ENCODE peak calls at places on chromosomes 13 and 19, in seven cellular contexts. B is neuronal stem cell, J is mesendoderm, Y is mesenchymal stem cell, O is H9, H is IMR-90, P is H1. Q is an unnamed sample.

GRCh38 chr13:74325106-74325505 is 190.9 kb upstream of the KLF12 start:
- DNase-seq in B (no peak), J (no peak), Y (peak), O (no peak), H (peak), P (no peak), Q (no peak)

GRCh38 chr19:18057557-18057956 is 29.2 kb downstream of the IL12RB1 start:
- DNase-seq in B (no peak), J (no peak), Y (peak), O (no peak), H (no peak), P (no peak), Q (no peak)

GRCh38 chr19:374183-374885 is 29.7 kb upstream of the MIER2 start:
- DNase-seq in B (no peak), J (no peak), Y (no peak), O (no peak), H (no peak), P (no peak), Q (no peak)

GRCh38 chr13:25973085-25973484 is 78.7 kb downstream of the SHISA2 start:
- DNase-seq in B (no peak), J (peak), Y (no peak), O (no peak), H (no peak), P (no peak), Q (no peak)

GRCh38 chr13:27919934-27920676 is at the start of gene PDX1:
- DNase-seq in B (peak), J (peak), Y (no peak), O (peak), H (no peak), P (no peak), Q (no peak)

GRCh38 chr13:85170372-85170771 is 628.8 kb downstream of the SLITRK6 start:
- DNase-seq in B (no peak), J (no peak), Y (no peak), O (no peak), H (no peak), P (no peak), Q (no peak)

GRCh38 chr19:44021221-44021620 is 4.0 kb upstream of the ZNF222 start:
- DNase-seq in B (no peak), J (no peak), Y (no peak), O (no peak), H (no peak), P (no peak), Q (no peak)

GRCh38 chr19:13189600-13189999 is 39.4 kb downstream of the IER2 start:
- DNase-seq in B (no peak), J (peak), Y (no peak), O (no peak), H (no peak), P (no peak), Q (peak)

GRCh38 chr13:44764334-44764733 is 188.2 kb upstream of the TSC22D1 start:
- DNase-seq in B (no peak), J (no peak), Y (no peak), O (no peak), H (no peak), P (no peak), Q (no peak)

GRCh38 chr13:29507356-29507755 is 88.1 kb downstream of the SLC7A1 start:
- DNase-seq in B (no peak), J (no peak), Y (no peak), O (no peak), H (no peak), P (no peak), Q (no peak)

GRCh38 chr19:5480427-5480836 is 25.2 kb downstream of the ZNRF4 start:
- DNase-seq in B (no peak), J (peak), Y (peak), O (peak), H (no peak), P (peak), Q (peak)

GRCh38 chr13:49063526-49063925 is 87.8 kb downstream of the FNDC3A start:
- DNase-seq in B (no peak), J (peak), Y (no peak), O (no peak), H (no peak), P (no peak), Q (peak)

GRCh38 chr13:42876810-42877550 is 95.6 kb downstream of the FAM216B start:
- DNase-seq in B (no peak), J (peak), Y (peak), O (no peak), H (peak), P (no peak), Q (peak)

GRCh38 chr19:47351545-47351944 is 2.4 kb downstream of the DHX34 start:
- DNase-seq in B (no peak), J (peak), Y (peak), O (peak), H (peak), P (no peak), Q (no peak)

GRCh38 chr19:54480048-54480447 is 7.0 kb upstream of the CDC42EP5 start:
- DNase-seq in B (no peak), J (no peak), Y (no peak), O (no peak), H (no peak), P (no peak), Q (no peak)

GRCh38 chr19:47430041-47430802 is 10.9 kb upstream of the MEIS3 start:
- DNase-seq in B (no peak), J (peak), Y (peak), O (peak), H (peak), P (no peak), Q (peak)

GRCh38 chr13:83184819-83185218 is 697.5 kb downstream of the SLITRK1 start:
- DNase-seq in B (no peak), J (no peak), Y (peak), O (no peak), H (peak), P (no peak), Q (no peak)

GRCh38 chr19:55258476-55258827 is 365 bp downstream of the PPP6R1 start:
- DNase-seq in B (no peak), J (no peak), Y (peak), O (no peak), H (no peak), P (no peak), Q (no peak)

GRCh38 chr13:40136896-40137295 is 481.4 kb downstream of the COG6 start:
- DNase-seq in B (no peak), J (no peak), Y (peak), O (no peak), H (no peak), P (no peak), Q (no peak)

GRCh38 chr19:56348289-56348877 is 33.7 kb upstream of the ZSCAN5A start:
- DNase-seq in B (no peak), J (peak), Y (peak), O (no peak), H (no peak), P (no peak), Q (peak)

GRCh38 chr13:99228737-99229691 is 28.4 kb downstream of the UBAC2 start:
- DNase-seq in B (no peak), J (no peak), Y (peak), O (no peak), H (peak), P (no peak), Q (peak)

GRCh38 chr19:4970558-4971423 is 1.9 kb downstream of the KDM4B start:
- DNase-seq in B (peak), J (peak), Y (peak), O (no peak), H (no peak), P (no peak), Q (peak)

GRCh38 chr19:34254552-34255432 is at the start of gene GARRE1:
- DNase-seq in B (peak), J (peak), Y (no peak), O (peak), H (peak), P (no peak), Q (peak)

GRCh38 chr13:36323951-36324566 is 22.1 kb downstream of the SPART start:
- DNase-seq in B (no peak), J (peak), Y (peak), O (no peak), H (peak), P (no peak), Q (peak)

DNA sequence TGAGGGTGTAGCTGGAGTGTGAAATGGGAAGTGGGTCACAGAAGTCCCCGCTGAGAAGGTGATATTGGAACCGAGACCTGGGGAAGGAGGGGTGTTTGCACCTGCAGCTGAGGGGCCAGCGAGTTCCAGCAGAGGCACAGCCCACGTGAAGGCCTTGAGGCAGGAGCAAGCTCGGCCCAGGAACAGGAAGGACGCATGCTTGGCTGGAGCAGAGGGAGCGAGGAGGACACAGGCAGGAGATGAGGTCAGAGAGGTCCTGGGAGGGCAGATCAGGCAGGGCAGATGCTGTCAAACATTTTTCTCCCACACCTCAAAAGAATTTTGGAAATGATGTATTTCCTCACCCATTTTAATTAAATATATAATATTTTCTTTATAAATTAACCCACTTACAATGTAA is 9.3 kb downstream of the ZNF415 start:
- DNase-seq in B (no peak), J (no peak), Y (no peak), O (no peak), H (no peak), P (no peak), Q (no peak)
- H2BK5ac ChIP-seq in B (no peak), J (no peak), Y (no peak), O (no peak), H (no peak), P (no peak), Q (no peak)

GRCh38 chr13:21974741-21975140 is 303.9 kb downstream of the FGF9 start:
- DNase-seq in B (no peak), J (no peak), Y (peak), O (no peak), H (peak), P (no peak), Q (peak)

GRCh38 chr13:21973437-21974125 is 302.7 kb downstream of the FGF9 start:
- DNase-seq in B (no peak), J (no peak), Y (no peak), O (peak), H (no peak), P (no peak), Q (no peak)

GRCh38 chr13:21979156-21979819 is 308.4 kb downstream of the FGF9 start:
- DNase-seq in B (no peak), J (no peak), Y (peak), O (no peak), H (peak), P (no peak), Q (no peak)

GRCh38 chr13:21980049-21980448 is 309.2 kb downstream of the FGF9 start:
- DNase-seq in B (no peak), J (no peak), Y (no peak), O (no peak), H (no peak), P (no peak), Q (no peak)

GRCh38 chr13:21976159-21976558 is 305.3 kb downstream of the FGF9 start:
- DNase-seq in B (no peak), J (peak), Y (no peak), O (no peak), H (no peak), P (no peak), Q (no peak)
- H2BK5ac ChIP-seq in B (no peak), J (no peak), Y (no peak), O (no peak), H (no peak), P (no peak), Q (no peak)

GRCh38 chr19:7874080-7874856 is at the start of gene PRR36:
- DNase-seq in B (peak), J (peak), Y (peak), O (peak), H (no peak), P (no peak), Q (no peak)

GRCh38 chr19:7879102-7879770 is 5.0 kb upstream of the PRR36 start:
- DNase-seq in B (no peak), J (no peak), Y (no peak), O (no peak), H (no peak), P (no peak), Q (no peak)

GRCh38 chr19:7873304-7874079 is 698 bp downstream of the PRR36 start:
- DNase-seq in B (no peak), J (no peak), Y (no peak), O (no peak), H (no peak), P (no peak), Q (no peak)

GRCh38 chr19:7874857-7875393 is 735 bp upstream of the PRR36 start:
- DNase-seq in B (no peak), J (no peak), Y (no peak), O (no peak), H (no peak), P (no peak), Q (no peak)

GRCh38 chr19:7877249-7877836 is 3.2 kb upstream of the PRR36 start:
- DNase-seq in B (no peak), J (no peak), Y (no peak), O (no peak), H (no peak), P (no peak), Q (no peak)
- H2BK5ac ChIP-seq in B (no peak), J (no peak), Y (no peak), O (no peak), H (no peak), P (no peak), Q (no peak)

GRCh38 chr13:52454825-52455676 is at the start of gene CKAP2:
- DNase-seq in B (peak), J (peak), Y (peak), O (peak), H (peak), P (peak), Q (peak)
- H2BK5ac ChIP-seq in B (peak), J (peak), Y (peak), O (no peak), H (peak), P (peak), Q (peak)

GRCh38 chr13:63840551-63841421 is 2425.1 kb upstream of the PCDH20 start:
- DNase-seq in B (no peak), J (no peak), Y (no peak), O (no peak), H (no peak), P (no peak), Q (no peak)

GRCh38 chr13:63838366-63839110 is 2422.9 kb upstream of the PCDH20 start:
- DNase-seq in B (no peak), J (no peak), Y (no peak), O (no peak), H (no peak), P (no peak), Q (no peak)

GRCh38 chr13:63842102-63842501 is 2426.5 kb upstream of the PCDH20 start:
- DNase-seq in B (no peak), J (no peak), Y (no peak), O (no peak), H (no peak), P (no peak), Q (no peak)

GRCh38 chr13:63843766-63844699 is 2428.4 kb upstream of the PCDH20 start:
- DNase-seq in B (no peak), J (no peak), Y (no peak), O (no peak), H (no peak), P (no peak), Q (no peak)
- H2BK5ac ChIP-seq in B (no peak), J (no peak), Y (no peak), O (no peak), H (no peak), P (no peak), Q (no peak)

Q was measured in trophoblast cell.